ENCODE peak calls at places on chromosome 11, in four cellular contexts. One of them, this sample, is unnamed. For H3K4me1, the result is how much of the 10 kb centered on the place peaks cover.

GRCh38 chr11:27423125-27423524 is 49.5 kb downstream of the LGR4 start:
- DNase-seq in PC-3: no peak
- DNase-seq in HCT116: no peak
- DNase-seq in hepatocyte: peak
- DNase-seq in this sample: peak

GRCh38 chr11:75429902-75430691 is 2.9 kb downstream of the KLHL35 start:
- DNase-seq in PC-3: peak
- DNase-seq in HCT116: no peak
- DNase-seq in hepatocyte: peak
- DNase-seq in this sample: peak

GRCh38 chr11:27319065-27319464 is 44.0 kb downstream of the CCDC34 start:
- DNase-seq in PC-3: peak
- DNase-seq in HCT116: peak
- DNase-seq in hepatocyte: no peak
- DNase-seq in this sample: peak

GRCh38 chr11:208917-209260 is 1.4 kb downstream of the RIC8A start:
- DNase-seq in PC-3: no peak
- DNase-seq in HCT116: no peak
- DNase-seq in hepatocyte: no peak
- DNase-seq in this sample: no peak

GRCh38 chr11:58958500-58958899 is 19.2 kb downstream of the GLYATL1 start:
- DNase-seq in PC-3: peak
- DNase-seq in HCT116: peak
- DNase-seq in hepatocyte: peak
- DNase-seq in this sample: peak

GRCh38 chr11:77519847-77520246 is 46.0 kb upstream of the PAK1 start:
- DNase-seq in PC-3: no peak
- DNase-seq in HCT116: no peak
- DNase-seq in hepatocyte: no peak
- DNase-seq in this sample: no peak

GRCh38 chr11:18393581-18394299 is 623 bp upstream of the LDHA start:
- DNase-seq in PC-3: no peak
- DNase-seq in HCT116: no peak
- DNase-seq in hepatocyte: peak
- DNase-seq in this sample: no peak

GRCh38 chr11:114183041-114183511 is 113.1 kb upstream of the NNMT start:
- DNase-seq in PC-3: no peak
- DNase-seq in HCT116: no peak
- DNase-seq in hepatocyte: no peak
- DNase-seq in this sample: no peak

GRCh38 chr11:114259551-114259983 is 36.6 kb upstream of the NNMT start:
- DNase-seq in PC-3: no peak
- DNase-seq in HCT116: no peak
- DNase-seq in hepatocyte: no peak
- DNase-seq in this sample: no peak

GRCh38 chr11:75966546-75967287 is 151.7 kb downstream of the UVRAG start:
- DNase-seq in PC-3: peak
- DNase-seq in HCT116: peak
- DNase-seq in hepatocyte: peak
- DNase-seq in this sample: peak

GRCh38 chr11:93020248-93021088 is 51.0 kb downstream of the MTNR1B start:
- DNase-seq in PC-3: peak
- DNase-seq in HCT116: no peak
- DNase-seq in hepatocyte: no peak
- DNase-seq in this sample: peak

GRCh38 chr11:68312117-68312779 is at the start of gene LRP5:
- DNase-seq in PC-3: peak
- DNase-seq in HCT116: no peak
- DNase-seq in hepatocyte: peak
- DNase-seq in this sample: peak

GRCh38 chr11:134363161-134363560 is 31.4 kb downstream of the GLB1L2 start:
- DNase-seq in PC-3: no peak
- DNase-seq in HCT116: no peak
- DNase-seq in hepatocyte: no peak
- DNase-seq in this sample: no peak

DNA sequence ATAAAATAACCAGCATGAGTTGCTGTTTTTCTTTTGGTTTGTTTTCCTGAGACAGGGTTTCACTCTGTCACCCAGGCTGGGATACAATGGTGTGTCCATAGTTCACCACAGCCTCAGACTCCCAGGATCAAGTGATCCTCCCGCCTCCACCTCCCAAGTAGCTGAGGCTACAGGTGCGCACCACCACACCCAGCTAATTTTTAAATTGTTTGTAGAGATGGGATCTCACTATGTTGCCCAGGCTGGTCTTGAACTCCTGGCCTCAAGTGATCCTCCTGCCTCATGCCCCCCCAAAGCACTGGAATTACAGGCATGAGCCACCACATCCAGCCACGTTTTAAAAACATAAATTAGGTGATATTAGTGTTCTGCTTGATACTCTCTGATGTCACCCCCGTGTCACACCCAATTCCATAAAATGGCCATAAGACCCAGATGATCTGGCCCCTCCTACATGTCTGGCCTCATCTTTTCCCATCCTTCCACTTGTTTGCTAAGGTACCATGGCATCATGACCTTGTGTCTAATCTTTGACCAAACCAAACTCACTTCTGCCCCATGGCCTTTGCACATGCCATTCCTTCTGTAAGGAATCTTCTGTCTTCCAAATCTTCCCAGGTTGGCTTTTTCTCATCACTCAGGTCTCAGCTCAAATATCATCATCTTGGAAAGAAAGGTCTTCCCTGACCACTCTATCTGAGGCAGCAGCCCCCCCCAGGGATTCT is 6.3 kb downstream of the SIK3 start:
- DNase-seq in PC-3: no peak
- DNase-seq in HCT116: no peak
- DNase-seq in hepatocyte: no peak
- DNase-seq in this sample: no peak
- H3K4me1 ChIP-seq in PC-3: under half
- H3K4me1 ChIP-seq in HCT116: under half
- H3K4me1 ChIP-seq in hepatocyte: under half
- H3K4me1 ChIP-seq in this sample: under half

DNA sequence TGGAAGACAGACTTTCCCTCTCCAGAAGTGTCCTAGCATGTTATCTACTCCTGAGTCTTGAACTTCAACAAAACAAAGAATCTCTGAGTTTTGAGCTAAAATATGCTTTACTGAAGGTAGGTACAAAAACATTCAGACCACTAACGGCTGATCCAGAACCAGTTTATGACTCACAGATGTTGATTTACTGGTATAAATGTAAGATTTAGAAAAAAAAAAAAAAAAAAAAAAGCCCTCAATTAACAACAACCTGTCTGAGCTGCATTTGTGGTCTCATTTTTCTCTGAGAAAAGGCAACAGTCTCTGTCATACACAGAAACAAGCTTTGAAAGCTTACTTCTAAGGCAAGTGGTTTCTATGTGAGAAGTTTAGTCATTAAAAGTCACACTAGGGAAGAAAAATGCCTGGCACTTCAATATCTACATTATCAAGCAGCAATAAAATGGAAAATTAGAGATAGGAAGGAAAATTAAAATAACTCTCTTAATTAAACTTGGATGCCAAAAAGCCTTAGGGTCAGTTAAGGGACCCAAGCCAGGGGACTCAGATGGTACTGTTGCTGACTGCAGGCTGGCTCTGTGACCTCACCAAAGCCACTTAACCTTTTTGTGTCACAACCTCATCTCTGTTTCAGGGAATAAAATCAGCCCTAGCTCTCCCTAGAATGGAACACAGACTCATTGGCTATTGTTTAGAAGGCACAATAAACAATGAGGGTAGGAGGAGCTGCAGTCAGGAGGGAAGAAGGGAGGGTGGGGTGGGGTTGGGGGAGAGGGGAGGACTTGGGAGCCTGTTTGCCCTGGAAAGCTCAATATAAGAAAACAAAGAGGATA is 61.7 kb downstream of the ETS1 start:
- DNase-seq in PC-3: peak
- DNase-seq in HCT116: no peak
- DNase-seq in hepatocyte: no peak
- DNase-seq in this sample: peak
- TF ChIP-seq EZH2phosphoT487 in PC-3: no peak
- TF ChIP-seq EZH2phosphoT487 in HCT116: no peak
- TF ChIP-seq EZH2phosphoT487 in hepatocyte: no peak
- TF ChIP-seq EZH2phosphoT487 in this sample: no peak

GRCh38 chr11:119460130-119460529 is 37.2 kb upstream of the THY1 start:
- DNase-seq in PC-3: no peak
- DNase-seq in HCT116: no peak
- DNase-seq in hepatocyte: no peak
- DNase-seq in this sample: no peak
- H2AFZ ChIP-seq in PC-3: no peak
- H2AFZ ChIP-seq in HCT116: no peak
- H2AFZ ChIP-seq in hepatocyte: no peak
- H2AFZ ChIP-seq in this sample: peak

GRCh38 chr11:90373971-90374370 is 151.1 kb upstream of the CHORDC1 start:
- DNase-seq in PC-3: no peak
- DNase-seq in HCT116: no peak
- DNase-seq in hepatocyte: no peak
- DNase-seq in this sample: no peak
- H3K4me1 ChIP-seq in PC-3: under half
- H3K4me1 ChIP-seq in HCT116: under half
- H3K4me1 ChIP-seq in hepatocyte: under half
- H3K4me1 ChIP-seq in this sample: under half

DNA sequence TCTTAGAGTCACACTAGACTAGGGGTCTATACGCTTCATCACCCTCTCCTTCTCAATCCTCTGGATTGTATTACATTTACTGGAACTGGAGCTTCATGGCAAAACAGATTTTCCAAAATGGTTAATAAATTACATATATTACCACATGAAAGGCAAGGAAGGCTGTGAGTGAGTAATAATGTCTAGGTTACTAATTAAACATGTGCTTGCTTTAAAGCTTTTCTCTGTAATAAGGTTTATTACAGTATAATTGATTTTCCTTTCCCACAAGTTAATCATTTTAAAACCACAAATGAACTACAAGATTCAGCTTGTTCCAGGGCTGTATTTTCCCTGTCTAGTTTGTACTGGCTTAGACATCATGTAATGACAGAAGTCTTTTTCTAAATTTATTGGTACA is 25.6 kb downstream of the MMP13 start:
- DNase-seq in PC-3: no peak
- DNase-seq in HCT116: no peak
- DNase-seq in hepatocyte: no peak
- DNase-seq in this sample: no peak
- TF ChIP-seq EZH2phosphoT487 in PC-3: no peak
- TF ChIP-seq EZH2phosphoT487 in HCT116: no peak
- TF ChIP-seq EZH2phosphoT487 in hepatocyte: no peak
- TF ChIP-seq EZH2phosphoT487 in this sample: no peak

GRCh38 chr11:94884322-94884721 is 89.0 kb downstream of the CWC15 start:
- DNase-seq in PC-3: no peak
- DNase-seq in HCT116: no peak
- DNase-seq in hepatocyte: no peak
- DNase-seq in this sample: no peak
- H2AFZ ChIP-seq in PC-3: no peak
- H2AFZ ChIP-seq in HCT116: no peak
- H2AFZ ChIP-seq in hepatocyte: no peak
- H2AFZ ChIP-seq in this sample: no peak

DNA sequence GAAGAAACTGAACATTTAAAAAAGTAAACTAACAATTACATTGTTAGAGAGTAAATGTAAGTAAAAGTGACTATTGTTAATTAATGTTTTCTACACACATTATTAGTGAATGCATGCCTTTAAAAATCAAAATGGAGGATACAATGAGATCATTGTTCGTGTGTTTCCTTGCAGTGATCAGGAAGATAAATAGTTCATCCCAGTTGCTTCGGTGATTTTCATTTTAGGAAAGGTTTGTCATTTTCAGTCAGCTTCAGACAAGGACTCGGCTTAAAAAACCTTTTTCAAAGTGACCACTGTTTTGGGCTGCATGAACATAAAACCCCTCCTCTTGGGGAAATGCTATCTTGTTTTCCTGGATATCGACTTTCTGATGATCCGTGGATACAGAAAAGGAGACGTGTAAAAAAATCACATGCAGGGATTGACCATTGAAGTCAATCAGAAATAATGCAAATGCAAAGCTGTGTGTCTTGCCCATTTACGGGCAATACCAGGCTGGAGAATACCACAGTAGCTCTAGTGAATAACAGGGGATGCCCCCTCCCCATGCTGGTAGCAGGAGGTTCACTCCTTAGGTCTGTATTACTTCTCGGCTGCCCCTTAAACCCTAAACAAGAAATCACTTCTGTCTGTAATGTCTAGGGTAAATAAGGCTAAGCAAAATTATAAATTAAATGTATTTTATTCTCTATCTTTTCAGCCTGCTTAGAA is 146.8 kb downstream of the MAML2 start:
- DNase-seq in PC-3: no peak
- DNase-seq in HCT116: no peak
- DNase-seq in hepatocyte: no peak
- DNase-seq in this sample: no peak
- H3K4me1 ChIP-seq in PC-3: under half
- H3K4me1 ChIP-seq in HCT116: under half
- H3K4me1 ChIP-seq in hepatocyte: under half
- H3K4me1 ChIP-seq in this sample: under half

DNA sequence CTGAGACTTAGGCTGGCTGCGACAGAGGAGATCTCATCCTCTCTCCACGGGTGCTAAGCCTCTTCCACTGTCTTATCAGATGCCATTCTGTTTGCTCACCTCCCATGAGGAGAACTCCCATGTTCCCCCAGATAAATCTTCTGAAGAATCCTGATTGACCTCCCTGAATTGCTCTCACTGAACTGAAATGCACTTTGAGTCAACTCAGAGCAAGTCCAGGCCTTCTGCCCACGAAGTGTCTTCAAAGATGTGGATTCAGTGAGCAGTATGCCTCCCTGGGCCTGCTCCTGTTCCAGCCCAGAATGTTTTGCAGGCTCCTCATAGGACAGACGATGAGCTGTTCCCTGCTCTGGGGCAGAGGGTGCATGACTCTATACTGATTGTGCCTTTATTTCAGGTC is 17.4 kb downstream of the TUB start:
- DNase-seq in PC-3: peak
- DNase-seq in HCT116: no peak
- DNase-seq in hepatocyte: no peak
- DNase-seq in this sample: peak
- TF ChIP-seq EZH2phosphoT487 in PC-3: no peak
- TF ChIP-seq EZH2phosphoT487 in HCT116: no peak
- TF ChIP-seq EZH2phosphoT487 in hepatocyte: no peak
- TF ChIP-seq EZH2phosphoT487 in this sample: no peak

This sample was measured in GM23248.